ENCODE peak calls at places on chromosomes 3 and 15, in seven cellular contexts. R is psoas muscle, V is uterus, T is ovary, H is right atrium auricular region, X is GM23248, L is endothelial cell of umbilical vein. C is an unnamed sample. For H3K4me1, the result is how much of the 10 kb centered on the place peaks cover.

GRCh38 chr3:82610236-82610635 is 848.8 kb upstream of the GBE1 start:
- DNase-seq in H (no peak), V (no peak), X (no peak), L (no peak), R (no peak), T (no peak), C (no peak)

GRCh38 chr3:36868614-36869436 is 76.0 kb downstream of the TRANK1 start:
- DNase-seq in L (peak), R (no peak), H (no peak), V (peak), T (peak), X (peak), C (no peak)

GRCh38 chr3:123383101-123384053 is 65.5 kb downstream of the ADCY5 start:
- DNase-seq in R (no peak), V (peak), X (peak), T (no peak), H (no peak), L (no peak), C (peak)

GRCh38 chr15:100937171-100937570 is 18.0 kb downstream of the LRRK1 start:
- DNase-seq in V (no peak), R (no peak), X (no peak), H (no peak), T (no peak), L (no peak), C (no peak)

GRCh38 chr3:54087581-54088410 is 34.6 kb upstream of the CACNA2D3 start:
- DNase-seq in H (no peak), L (no peak), T (no peak), X (peak), V (no peak), R (peak), C (no peak)

GRCh38 chr3:153026026-153026425 is 136.0 kb upstream of the RAP2B start:
- DNase-seq in T (no peak), X (peak), R (no peak), H (no peak), L (peak), V (no peak), C (no peak)

GRCh38 chr3:195086341-195086740 is 184.6 kb downstream of the XXYLT1 start:
- DNase-seq in H (no peak), X (no peak), T (no peak), V (no peak), L (no peak), R (peak), C (no peak)

GRCh38 chr3:72234394-72234793 is 449.4 kb upstream of the PROK2 start:
- DNase-seq in H (peak), V (peak), T (peak), X (peak), R (peak), L (no peak), C (no peak)

GRCh38 chr3:13705702-13706280 is 156.9 kb downstream of the FBLN2 start:
- DNase-seq in X (no peak), H (peak), T (no peak), V (peak), L (no peak), R (no peak), C (no peak)

GRCh38 chr15:51121118-51121517 is 26.4 kb upstream of the TNFAIP8L3 start:
- DNase-seq in L (peak), T (peak), V (peak), R (no peak), X (peak), H (no peak), C (no peak)

DNA sequence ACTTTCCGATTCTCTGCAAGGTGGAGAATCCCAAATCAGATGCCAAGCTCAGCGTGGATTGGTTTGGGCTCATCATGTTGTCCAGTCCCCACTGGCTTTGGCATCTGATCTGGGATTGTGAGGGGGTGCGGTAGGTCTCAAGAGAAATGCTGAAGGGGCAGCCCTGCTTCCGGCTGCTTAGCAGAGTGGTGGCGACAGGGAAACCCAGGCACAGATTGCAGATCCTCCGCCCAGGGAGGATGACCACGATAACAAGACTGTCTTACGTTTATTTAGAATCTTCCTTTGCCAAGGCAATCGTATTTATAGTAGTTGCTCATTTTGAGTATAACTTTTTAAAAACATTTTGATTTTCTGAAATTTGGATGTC is 61.1 kb downstream of the SLC12A8 start:
- DNase-seq in V (no peak), H (no peak), T (no peak), X (no peak), R (no peak), L (no peak), C (no peak)
- H3K27ac ChIP-seq in V (no peak), H (no peak), T (no peak), X (peak), R (no peak), L (no peak), C (no peak)

GRCh38 chr3:52053307-52054304 is 2.8 kb downstream of the DUSP7 start:
- DNase-seq in T (peak), H (no peak), L (peak), R (peak), V (peak), X (peak), C (no peak)
- H3K4me1 ChIP-seq in T (under half), H (half or more), L (under half), R (half or more), V (under half), X (under half), C (under half)

DNA sequence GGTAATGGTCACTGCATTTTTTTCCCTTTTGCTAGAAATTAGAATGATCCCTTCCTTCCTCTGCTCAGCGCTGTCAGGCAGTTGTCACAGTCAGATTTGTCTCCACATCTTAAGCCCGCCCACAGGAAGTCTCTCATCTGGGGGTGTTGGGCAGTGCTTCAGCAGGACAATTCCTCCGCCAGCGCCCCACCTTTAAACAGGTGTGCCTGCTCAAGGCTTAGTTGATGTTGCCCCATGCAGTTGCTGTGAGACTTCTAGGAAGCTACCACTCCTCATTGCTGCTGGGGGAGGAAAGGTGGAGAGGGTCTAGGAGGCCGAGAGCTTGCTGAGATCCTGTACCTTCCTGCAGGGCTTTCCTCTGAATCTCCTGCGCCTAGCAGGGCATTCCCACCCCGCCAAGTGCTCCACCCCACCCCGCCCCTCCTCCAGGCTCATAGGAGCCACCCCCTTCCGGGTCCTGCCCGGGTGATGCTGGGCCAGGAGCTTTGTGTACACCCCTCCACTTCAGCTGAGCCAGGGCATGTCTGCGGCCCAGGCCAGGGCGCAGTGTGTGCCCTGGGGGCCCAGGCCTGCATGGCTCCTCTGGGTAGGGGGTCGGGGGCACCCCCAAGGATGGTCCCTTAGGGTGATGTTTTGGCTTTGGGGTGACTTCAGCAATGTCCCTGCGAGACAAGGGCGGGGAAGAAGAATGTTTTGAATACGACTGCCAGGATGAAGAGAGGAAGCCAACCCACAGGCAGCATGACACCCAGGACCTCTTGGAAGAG is 68.7 kb downstream of the TRAK1 start:
- DNase-seq in H (no peak), V (no peak), R (peak), L (peak), T (no peak), X (peak), C (peak)
- H3K4me3 ChIP-seq in H (peak), V (no peak), R (no peak), L (peak), T (no peak), X (no peak), C (no peak)

GRCh38 chr3:171446801-171447578 is 13.2 kb downstream of the TNIK start:
- DNase-seq in X (peak), R (no peak), V (no peak), L (peak), T (no peak), H (no peak), C (no peak)
- H3K27ac ChIP-seq in X (no peak), R (no peak), V (no peak), L (no peak), T (no peak), H (no peak), C (no peak)